ENCODE peak calls at places on chromosomes 2 and 18, in four cellular contexts. N, X, B and S are unnamed samples.

GRCh38 chr2:112614201-112614840 is 29.9 kb downstream of the CHCHD5 start:
- DNase-seq in N (no peak), X (no peak), B (peak; percentile 86), S (no peak)

GRCh38 chr2:61016392-61017002 is 1.0 kb upstream of the PEX13 start:
- DNase-seq in N (no peak), X (peak; percentile 39), B (no peak), S (no peak)

GRCh38 chr2:80461505-80462197 is 157.1 kb upstream of the LRRTM1 start:
- DNase-seq in N (no peak), X (no peak), B (peak; percentile 51), S (no peak)

GRCh38 chr2:203461736-203462135 is 73.4 kb downstream of the RAPH1 start:
- DNase-seq in N (no peak), X (no peak), B (no peak), S (no peak)

GRCh38 chr2:42224422-42225067 is 55.4 kb downstream of the EML4 start:
- DNase-seq in N (no peak), X (no peak), B (no peak), S (no peak)

GRCh38 chr2:64390586-64390985 is 63.4 kb upstream of the LGALSL start:
- DNase-seq in N (no peak), X (no peak), B (no peak), S (no peak)

GRCh38 chr2:240387669-240388358 is 47.6 kb upstream of the GPC1 start:
- DNase-seq in N (peak; percentile 96), X (peak; percentile 78), B (no peak), S (no peak)

GRCh38 chr2:122072666-122073065 is 317.2 kb downstream of the TSN start:
- DNase-seq in N (no peak), X (no peak), B (peak; percentile 52), S (no peak)

GRCh38 chr2:220198911-220199310 is 571.5 kb downstream of the SLC4A3 start:
- DNase-seq in N (no peak), X (peak; percentile 98), B (no peak), S (no peak)

GRCh38 chr2:173239644-173240043 is 115.0 kb upstream of the CDCA7 start:
- DNase-seq in N (no peak), X (no peak), B (no peak), S (no peak)

GRCh38 chr2:105576440-105577241 is 168.1 kb upstream of the NCK2 start:
- DNase-seq in N (peak; percentile 60), X (peak; percentile 76), B (peak; percentile 69), S (no peak)

GRCh38 chr2:224162122-224162521 is 123.0 kb upstream of the SERPINE2 start:
- DNase-seq in N (no peak), X (peak; percentile 13), B (no peak), S (no peak)

GRCh38 chr18:35580748-35581534 is 599 bp upstream of the GALNT1 start:
- DNase-seq in N (peak; percentile 76), X (peak; percentile 65), B (peak; percentile 85), S (peak; percentile 77)

GRCh38 chr2:232487385-232488096 is at the start of gene ECEL1:
- DNase-seq in N (peak; percentile 8), X (no peak), B (peak; percentile 82), S (no peak)

GRCh38 chr2:71922091-71922490 is 225.6 kb downstream of the CYP26B1 start:
- DNase-seq in N (no peak), X (no peak), B (no peak), S (peak; percentile 31)

GRCh38 chr2:237281900-237282306 is 132.1 kb downstream of the COL6A3 start:
- DNase-seq in N (no peak), X (peak; percentile 77), B (no peak), S (no peak)

GRCh38 chr2:70385966-70386595 is 84.2 kb upstream of the FAM136A start:
- DNase-seq in N (no peak), X (peak; percentile 68), B (peak; percentile 85), S (no peak)

GRCh38 chr2:134927195-134927594 is 8.6 kb downstream of the CCNT2 start:
- DNase-seq in N (peak; percentile 31), X (peak; percentile 68), B (no peak), S (no peak)

GRCh38 chr2:153222231-153223165 is 256.1 kb downstream of the RPRM start:
- DNase-seq in N (no peak), X (no peak), B (peak; percentile 54), S (no peak)

GRCh38 chr2:218892693-218893348 is 12.2 kb downstream of the WNT10A start:
- DNase-seq in N (peak; percentile 62), X (peak; percentile 78), B (peak; percentile 90), S (peak; percentile 85)
- TF ChIP-seq CTCF in N (no peak), X (peak; percentile 46), B (peak; percentile 77), S (peak; percentile 67)

GRCh38 chr18:32469190-32469611 is 1.5 kb downstream of the GAREM1 start:
- DNase-seq in N (peak; percentile 68), X (peak; percentile 54), B (peak; percentile 65), S (no peak)
- TF ChIP-seq CTCF in N (peak; percentile 40), X (peak; percentile 36), B (peak; percentile 48), S (no peak)

DNA sequence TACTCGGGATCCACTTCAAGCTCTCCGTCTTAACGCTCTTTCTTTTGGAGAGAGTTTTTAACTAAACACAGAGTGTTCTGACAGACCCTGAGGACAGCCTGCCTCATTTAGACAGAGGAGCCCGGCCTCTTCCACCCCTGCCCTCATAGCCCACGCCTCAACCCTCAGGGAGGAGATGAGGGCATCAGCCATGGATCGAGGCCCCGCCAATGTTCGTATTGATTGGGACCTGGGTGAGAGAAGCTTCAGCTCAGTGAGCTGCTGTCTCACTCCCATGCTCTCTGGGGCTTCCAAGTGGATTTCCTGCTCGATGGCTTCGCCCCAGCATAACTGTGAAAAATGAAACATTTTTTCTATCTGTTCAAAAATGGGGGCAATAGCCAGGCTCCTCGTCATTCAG is 261.6 kb upstream of the SKOR2 start:
- DNase-seq in N (no peak), X (no peak), B (no peak), S (no peak)
- TF ChIP-seq CTCF in N (no peak), X (no peak), B (no peak), S (no peak)

GRCh38 chr2:185274718-185275484 is 463.7 kb upstream of the FSIP2 start:
- DNase-seq in N (no peak), X (no peak), B (no peak), S (no peak)

GRCh38 chr2:185284696-185285095 is 453.9 kb upstream of the FSIP2 start:
- DNase-seq in N (no peak), X (no peak), B (no peak), S (no peak)

DNA sequence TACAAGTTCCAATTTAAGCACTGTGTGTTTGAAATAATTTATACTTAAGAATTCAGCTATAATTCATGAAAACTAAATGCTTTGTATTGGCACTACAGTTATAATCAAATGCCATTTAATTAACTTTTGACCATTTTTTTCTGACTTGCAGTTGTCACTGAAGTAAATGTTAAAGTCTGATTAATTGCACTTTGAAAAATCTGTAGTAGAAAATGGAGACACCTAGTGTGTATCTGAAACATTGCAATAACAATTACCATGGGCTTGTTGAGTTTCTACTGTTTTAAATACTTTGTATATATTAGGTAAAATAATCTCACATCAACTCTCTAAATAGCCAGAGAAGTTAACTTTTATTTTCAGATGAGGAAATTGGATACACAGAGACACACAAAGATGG is 458.6 kb upstream of the FSIP2 start:
- DNase-seq in N (no peak), X (peak; percentile 24), B (no peak), S (no peak)
- TF ChIP-seq CTCF in N (peak; percentile 19), X (peak; percentile 45), B (peak; percentile 73), S (no peak)